ENCODE peak calls at places on chromosome 12, in four cellular contexts. One of them, this sample, is unnamed.

GRCh38 chr12:116708826-116709756 is 28.8 kb downstream of the SPRING1 start:
- DNase-seq in HCT116: peak; percentile 38
- DNase-seq in WTC11: no peak
- DNase-seq in GM12878: no peak
- DNase-seq in this sample: peak; percentile 80

GRCh38 chr12:72560370-72560769 is 288.2 kb downstream of the TRHDE start:
- DNase-seq in HCT116: no peak
- DNase-seq in WTC11: peak; percentile 10
- DNase-seq in GM12878: no peak
- DNase-seq in this sample: no peak

GRCh38 chr12:12909995-12910391 is 18.6 kb downstream of the GPRC5A start:
- DNase-seq in HCT116: no peak
- DNase-seq in WTC11: no peak
- DNase-seq in GM12878: no peak
- DNase-seq in this sample: peak; percentile 47

GRCh38 chr12:44286336-44286735 is 450.5 kb downstream of the TMEM117 start:
- DNase-seq in HCT116: no peak
- DNase-seq in WTC11: no peak
- DNase-seq in GM12878: no peak
- DNase-seq in this sample: peak; percentile 23

GRCh38 chr12:39364196-39364595 is 78.7 kb downstream of the KIF21A start:
- DNase-seq in HCT116: no peak
- DNase-seq in WTC11: no peak
- DNase-seq in GM12878: no peak
- DNase-seq in this sample: no peak

GRCh38 chr12:26126340-26127284 is 1.8 kb upstream of the BHLHE41 start:
- DNase-seq in HCT116: no peak
- DNase-seq in WTC11: peak; percentile 83
- DNase-seq in GM12878: no peak
- DNase-seq in this sample: peak; percentile 97

GRCh38 chr12:88985631-88986030 is 366.7 kb downstream of the DUSP6 start:
- DNase-seq in HCT116: no peak
- DNase-seq in WTC11: no peak
- DNase-seq in GM12878: no peak
- DNase-seq in this sample: no peak

GRCh38 chr12:64752833-64753238 is 6.4 kb downstream of the GNS start:
- DNase-seq in HCT116: no peak
- DNase-seq in WTC11: no peak
- DNase-seq in GM12878: no peak
- DNase-seq in this sample: no peak

GRCh38 chr12:63802012-63802608 is 22.4 kb downstream of the RXYLT1 start:
- DNase-seq in HCT116: no peak
- DNase-seq in WTC11: no peak
- DNase-seq in GM12878: no peak
- DNase-seq in this sample: peak; percentile 44

GRCh38 chr12:26940820-26941219 is 2.5 kb downstream of the FGFR1OP2 start:
- DNase-seq in HCT116: no peak
- DNase-seq in WTC11: no peak
- DNase-seq in GM12878: no peak
- DNase-seq in this sample: peak; percentile 48

GRCh38 chr12:42145197-42145549 is 499 bp upstream of the GXYLT1 start:
- DNase-seq in HCT116: no peak
- DNase-seq in WTC11: no peak
- DNase-seq in GM12878: no peak
- DNase-seq in this sample: no peak

GRCh38 chr12:110382683-110383082 is 20.8 kb downstream of the ANAPC7 start:
- DNase-seq in HCT116: no peak
- DNase-seq in WTC11: no peak
- DNase-seq in GM12878: no peak
- DNase-seq in this sample: no peak

GRCh38 chr12:51631021-51631420 is 40.0 kb downstream of the SCN8A start:
- DNase-seq in HCT116: no peak
- DNase-seq in WTC11: no peak
- DNase-seq in GM12878: no peak
- DNase-seq in this sample: no peak
- TF ChIP-seq MAX in HCT116: no peak
- TF ChIP-seq MAX in WTC11: no peak
- TF ChIP-seq MAX in GM12878: no peak
- TF ChIP-seq MAX in this sample: no peak

DNA sequence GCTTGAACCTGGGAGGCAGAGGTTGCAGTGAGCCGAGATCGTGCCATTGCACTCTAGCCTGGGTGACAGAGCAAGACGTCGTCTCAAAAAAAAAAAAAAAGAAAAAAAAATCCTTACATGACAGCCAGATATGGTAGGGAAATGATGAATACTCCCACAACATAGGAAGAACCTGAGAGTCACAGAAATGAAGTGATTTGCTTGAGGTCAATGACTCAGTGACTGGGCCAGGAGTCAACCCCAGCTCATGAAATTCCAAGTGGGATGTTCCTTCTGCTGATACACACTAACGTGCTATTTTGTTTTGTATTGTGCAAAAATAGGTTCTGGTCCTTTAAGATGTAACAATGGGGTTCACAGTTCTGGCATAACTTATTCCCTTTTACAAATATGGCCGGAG is 9.0 kb downstream of the RHOF start:
- DNase-seq in HCT116: no peak
- DNase-seq in WTC11: no peak
- DNase-seq in GM12878: no peak
- DNase-seq in this sample: no peak
- TF ChIP-seq MAX in HCT116: no peak
- TF ChIP-seq MAX in WTC11: no peak
- TF ChIP-seq MAX in GM12878: no peak
- TF ChIP-seq MAX in this sample: no peak

DNA sequence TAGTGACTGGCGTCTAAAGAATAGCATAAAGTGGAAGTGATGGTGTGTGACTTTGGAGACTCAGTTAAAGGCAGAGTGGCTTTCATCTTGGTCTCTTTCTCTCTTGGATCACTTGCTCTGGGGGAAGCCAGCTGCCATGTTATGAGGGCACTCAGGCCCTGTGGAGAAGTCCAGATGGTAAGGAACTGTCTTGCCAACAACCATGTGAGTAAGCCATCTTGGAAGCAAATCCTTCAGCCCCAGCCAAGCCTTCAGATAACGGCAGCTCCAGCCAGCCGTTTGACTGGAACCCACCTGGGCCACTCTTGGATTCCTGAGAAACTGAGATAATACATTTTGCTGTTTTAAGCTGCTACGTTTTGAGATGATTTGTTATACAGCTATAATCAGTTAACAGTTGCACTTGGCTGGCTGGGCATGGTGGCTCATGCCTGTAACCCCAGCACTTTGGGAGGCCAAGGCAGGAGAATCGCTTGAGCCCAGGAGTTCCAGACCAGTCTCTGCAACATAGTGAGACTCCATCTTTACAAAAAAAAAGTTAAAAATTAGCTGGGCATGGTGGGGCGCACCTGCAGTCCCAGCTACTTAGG is 7.7 kb upstream of the LRRC23 start:
- DNase-seq in HCT116: no peak
- DNase-seq in WTC11: no peak
- DNase-seq in GM12878: no peak
- DNase-seq in this sample: no peak
- TF ChIP-seq MAX in HCT116: no peak
- TF ChIP-seq MAX in WTC11: no peak
- TF ChIP-seq MAX in GM12878: no peak
- TF ChIP-seq MAX in this sample: no peak

GRCh38 chr12:123971770-123972447 is 722 bp downstream of the CCDC92 start:
- DNase-seq in HCT116: no peak
- DNase-seq in WTC11: peak; percentile 85
- DNase-seq in GM12878: no peak
- DNase-seq in this sample: peak; percentile 67
- TF ChIP-seq MAX in HCT116: no peak
- TF ChIP-seq MAX in WTC11: no peak
- TF ChIP-seq MAX in GM12878: no peak
- TF ChIP-seq MAX in this sample: no peak

This sample was measured in NB4.